ENCODE peak calls at places on chromosomes 5 and 9, in four cellular contexts. C, D, J and B are unnamed samples.

GRCh38 chr5:57302164-57302563 is 128.3 kb downstream of the GPBP1 start:
- DNase-seq in J (no peak), C (peak), D (no peak), B (no peak)

GRCh38 chr5:96857454-96857853 is 18.8 kb upstream of the ERAP2 start:
- DNase-seq in C (no peak), D (no peak), J (no peak), B (no peak)

GRCh38 chr5:142134333-142135010 is 25.9 kb downstream of the NDFIP1 start:
- DNase-seq in J (no peak), D (no peak), C (no peak), B (peak)

GRCh38 chr9:131578778-131579504 is 33.6 kb downstream of the PRRT1B start:
- DNase-seq in J (no peak), D (no peak), C (no peak), B (no peak)

GRCh38 chr5:11292648-11293356 is 531.8 kb upstream of the DAP start:
- DNase-seq in C (no peak), J (no peak), D (no peak), B (no peak)

GRCh38 chr5:112923148-112923917 is 1.3 kb upstream of the REEP5 start:
- DNase-seq in C (no peak), D (no peak), J (no peak), B (peak)

GRCh38 chr9:127942152-127943010 is 4.7 kb upstream of the DPM2 start:
- DNase-seq in D (no peak), C (no peak), J (no peak), B (peak)

GRCh38 chr9:708182-708555 is 133.3 kb upstream of the DMRT1 start:
- DNase-seq in D (no peak), J (no peak), C (no peak), B (no peak)

GRCh38 chr9:133210609-133211008 is 1.6 kb upstream of the OBP2B start:
- DNase-seq in D (no peak), C (no peak), J (no peak), B (no peak)

GRCh38 chr9:92781902-92782301 is 17.3 kb upstream of the BICD2 start:
- DNase-seq in C (no peak), J (no peak), D (no peak), B (no peak)

GRCh38 chr5:95641803-95642220 is 4.8 kb upstream of the RFESD start:
- DNase-seq in C (no peak), D (no peak), J (no peak), B (no peak)

GRCh38 chr5:28430565-28431178 is 1392.3 kb upstream of the CDH9 start:
- DNase-seq in D (no peak), J (no peak), C (no peak), B (no peak)

GRCh38 chr5:80963966-80964481 is 3.9 kb downstream of the RASGRF2 start:
- DNase-seq in J (no peak), C (no peak), D (no peak), B (no peak)

GRCh38 chr5:136963521-136963920 is 535.6 kb downstream of the SPOCK1 start:
- DNase-seq in J (no peak), D (no peak), C (no peak), B (no peak)

GRCh38 chr9:125551781-125552180 is 155.2 kb downstream of the MAPKAP1 start:
- DNase-seq in C (no peak), J (no peak), D (no peak), B (no peak)

GRCh38 chr5:181281077-181281983 is 20.4 kb upstream of the TRIM52 start:
- DNase-seq in D (peak), J (no peak), C (no peak), B (no peak)

GRCh38 chr9:5178126-5178805 is 7.2 kb downstream of the INSL6 start:
- DNase-seq in C (no peak), D (no peak), J (no peak), B (no peak)

GRCh38 chr5:141902416-141902815 is 21.3 kb upstream of the DELE1 start:
- DNase-seq in J (no peak), C (no peak), D (no peak), B (no peak)

GRCh38 chr9:3830296-3830695 is 304.5 kb upstream of the RFX3 start:
- DNase-seq in J (no peak), D (no peak), C (no peak), B (no peak)

GRCh38 chr5:105033642-105034217 is 1471.1 kb upstream of the NUDT12 start:
- DNase-seq in J (no peak), D (no peak), C (no peak), B (no peak)

GRCh38 chr5:98768160-98769005 is 5.1 kb upstream of the RGMB start:
- DNase-seq in C (no peak), J (no peak), D (no peak), B (no peak)

GRCh38 chr5:149268928-149269557 is 2.6 kb upstream of the AFAP1L1 start:
- DNase-seq in D (no peak), C (peak), J (no peak), B (no peak)

GRCh38 chr9:129682381-129682780 is 16.9 kb downstream of the PRRX2 start:
- DNase-seq in C (no peak), J (no peak), D (no peak), B (no peak)

GRCh38 chr9:69605406-69605805 is 66.8 kb downstream of the APBA1 start:
- DNase-seq in D (no peak), C (no peak), J (no peak), B (no peak)

GRCh38 chr5:74945561-74946165 is 79.5 kb upstream of the FAM169A start:
- DNase-seq in C (no peak), J (no peak), D (no peak), B (no peak)

GRCh38 chr9:120345379-120345778 is 234.6 kb downstream of the CDK5RAP2 start:
- DNase-seq in C (no peak), J (no peak), D (no peak), B (no peak)

GRCh38 chr9:133463234-133463863 is 3.6 kb downstream of the CACFD1 start:
- DNase-seq in C (no peak), D (no peak), J (no peak), B (peak)

GRCh38 chr5:132830436-132831094 is at the start of gene SHROOM1:
- DNase-seq in J (no peak), C (peak), D (peak), B (peak)

GRCh38 chr9:114011313-114011712 is 66.8 kb downstream of the AMBP start:
- DNase-seq in D (no peak), J (no peak), C (no peak), B (no peak)

GRCh38 chr9:109349431-109349846 is 28.6 kb upstream of the EPB41L4B start:
- DNase-seq in D (no peak), J (no peak), C (no peak), B (no peak)

GRCh38 chr9:115593587-115594091 is 475.7 kb upstream of the TNC start:
- DNase-seq in C (peak), J (no peak), D (no peak), B (no peak)

GRCh38 chr5:78717674-78718073 is 69.1 kb upstream of the LHFPL2 start:
- DNase-seq in J (no peak), C (no peak), D (no peak), B (no peak)

GRCh38 chr5:122154910-122155309 is 25.6 kb downstream of the ZNF474 start:
- DNase-seq in C (no peak), D (no peak), J (no peak), B (no peak)

GRCh38 chr9:110875275-110875674 is 163.0 kb downstream of the LPAR1 start:
- DNase-seq in J (no peak), D (no peak), C (no peak), B (peak)

GRCh38 chr5:67052034-67052433 is 144.6 kb downstream of the CD180 start:
- DNase-seq in C (no peak), D (no peak), J (no peak), B (no peak)

GRCh38 chr5:57842376-57843015 is 359.9 kb upstream of the ACTBL2 start:
- DNase-seq in J (no peak), D (no peak), C (no peak), B (no peak)

GRCh38 chr5:139808481-139809330 is 13.1 kb downstream of the PSD2 start:
- DNase-seq in D (peak), C (no peak), J (no peak), B (peak)